ENCODE peak calls at places on chromosomes 5 and 9, in seven cellular contexts. E is ELF-1; V is T-helper 1 cell; N is dorsolateral prefrontal cortex; G is activated naive CD4-positive, alpha-beta T cell treated with anti-CD3 and anti-CD28 coated beads for 36 hours; Z is NCI-H446; O is effector CD4-positive, alpha-beta T cell. B is an unnamed sample.

GRCh38 chr5:72451771-72452505 is 55.3 kb downstream of the ZNF366 start:
- DNase-seq in E (peak; percentile 72), V (no peak), N (no peak), G (no peak), Z (peak; percentile 45), O (no peak), B (no peak)

GRCh38 chr5:69048233-69048632 is 45.6 kb upstream of the SLC30A5 start:
- DNase-seq in E (no peak), V (no peak), N (no peak), G (no peak), Z (peak; percentile 29), O (no peak), B (no peak)

GRCh38 chr9:136520053-136520540 is 25.8 kb downstream of the NOTCH1 start:
- DNase-seq in E (no peak), V (no peak), N (no peak), G (no peak), Z (no peak), O (no peak), B (no peak)

GRCh38 chr5:148443998-148444397 is 60.2 kb downstream of the FBXO38 start:
- DNase-seq in E (peak; percentile 26), V (peak; percentile 34), N (no peak), G (peak; percentile 67), Z (peak; percentile 66), O (peak; percentile 29), B (peak; percentile 27)

GRCh38 chr9:36827593-36827992 is 206.5 kb downstream of the PAX5 start:
- DNase-seq in E (peak; percentile 28), V (no peak), N (no peak), G (no peak), Z (no peak), O (no peak), B (no peak)

GRCh38 chr5:127210082-127210481 is 80.5 kb upstream of the MEGF10 start:
- DNase-seq in E (no peak), V (no peak), N (no peak), G (no peak), Z (no peak), O (no peak), B (no peak)

GRCh38 chr5:73391441-73391871 is 57.1 kb downstream of the FOXD1 start:
- DNase-seq in E (no peak), V (no peak), N (no peak), G (no peak), Z (no peak), O (no peak), B (no peak)

GRCh38 chr5:138942861-138943260 is 67.7 kb upstream of the LRRTM2 start:
- DNase-seq in E (no peak), V (no peak), N (peak; percentile 31), G (no peak), Z (peak; percentile 25), O (no peak), B (no peak)

GRCh38 chr9:18976368-18977238 is 56.4 kb downstream of the SAXO1 start:
- DNase-seq in E (no peak), V (no peak), N (no peak), G (no peak), Z (no peak), O (no peak), B (no peak)

GRCh38 chr5:143002459-143003327 is 232.5 kb downstream of the ARHGAP26 start:
- DNase-seq in E (no peak), V (peak; percentile 37), N (no peak), G (peak; percentile 82), Z (peak; percentile 48), O (peak; percentile 45), B (peak; percentile 79)

GRCh38 chr9:76594764-76595410 is 135.9 kb downstream of the GCNT1 start:
- DNase-seq in E (no peak), V (no peak), N (no peak), G (no peak), Z (no peak), O (no peak), B (no peak)

GRCh38 chr5:14216902-14217301 is 73.8 kb downstream of the TRIO start:
- DNase-seq in E (peak; percentile 79), V (no peak), N (no peak), G (no peak), Z (no peak), O (no peak), B (no peak)

GRCh38 chr9:37582548-37583157 is 6.5 kb upstream of the FBXO10 start:
- DNase-seq in E (no peak), V (no peak), N (no peak), G (no peak), Z (peak; percentile 41), O (no peak), B (no peak)

GRCh38 chr9:95610006-95610785 is 93.4 kb upstream of the PTCH1 start:
- DNase-seq in E (no peak), V (no peak), N (no peak), G (no peak), Z (no peak), O (no peak), B (no peak)

GRCh38 chr5:75951158-75951557 is 132.0 kb upstream of the SV2C start:
- DNase-seq in E (no peak), V (no peak), N (no peak), G (no peak), Z (peak; percentile 22), O (no peak), B (no peak)

GRCh38 chr9:112884086-112884485 is 6.6 kb downstream of the SLC46A2 start:
- DNase-seq in E (peak; percentile 71), V (no peak), N (no peak), G (no peak), Z (no peak), O (no peak), B (no peak)

B was measured in activated CD4-positive, alpha-beta memory T cell treated with anti-CD3 and anti-CD28 coated beads for 36 hours.